ENCODE peak calls at places on chromosomes 5 and 9, in eight cellular contexts. T is HS-5; D is activated T-cell treated with anti-CD3 and anti-CD28 coated beads for 1 hour; H is stimulated activated CD4-positive, alpha-beta T cell treated with anti-CD3 and anti-CD28 coated beads, Interleukin-1b, Interleukin-23, amount 100 ng/mL, for 48 hours; Z is activated CD4-positive, alpha-beta T cell treated with anti-CD3 and anti-CD28 coated beads, Interleukin-2, amount 50 U/mL, for 1 hour; N is activated T-helper 1 cell treated with Interleukin-2 at 50 U/mL for 16 hours; U is HCT116; X is aorta. M is an unnamed sample.

GRCh38 chr5:91090995-91091394 is 292.1 kb downstream of the ARRDC3 start:
- DNase-seq in T (no peak), D (no peak), H (no peak), Z (no peak), N (no peak), U (no peak), X (no peak), M (no peak)

GRCh38 chr5:82163459-82164108 is 114.6 kb downstream of the RPS23 start:
- DNase-seq in T (no peak), D (no peak), H (no peak), Z (no peak), N (no peak), U (no peak), X (no peak), M (no peak)

GRCh38 chr9:81801190-81801589 is 111.8 kb upstream of the TLE1 start:
- DNase-seq in T (no peak), D (no peak), H (no peak), Z (no peak), N (no peak), U (no peak), X (no peak), M (no peak)

GRCh38 chr5:10578869-10579268 is 15.0 kb downstream of the ANKRD33B start:
- DNase-seq in T (no peak), D (no peak), H (no peak), Z (no peak), N (no peak), U (no peak), X (no peak), M (peak)

GRCh38 chr9:4905135-4905490 is 80.0 kb upstream of the JAK2 start:
- DNase-seq in T (no peak), D (no peak), H (no peak), Z (no peak), N (no peak), U (no peak), X (no peak), M (no peak)

GRCh38 chr5:137370096-137370495 is 129.0 kb downstream of the SPOCK1 start:
- DNase-seq in T (no peak), D (no peak), H (no peak), Z (no peak), N (no peak), U (no peak), X (no peak), M (no peak)

GRCh38 chr5:147481376-147481775 is 28.5 kb downstream of the DPYSL3 start:
- DNase-seq in T (no peak), D (no peak), H (no peak), Z (no peak), N (no peak), U (no peak), X (no peak), M (no peak)

GRCh38 chr5:180790020-180790419 is 12.6 kb downstream of the MGAT1 start:
- DNase-seq in T (no peak), D (no peak), H (no peak), Z (no peak), N (no peak), U (no peak), X (no peak), M (peak)

GRCh38 chr9:99823392-99824377 is 2.0 kb downstream of the NR4A3 start:
- DNase-seq in T (peak), D (peak), H (peak), Z (peak), N (peak), U (no peak), X (peak), M (no peak)

GRCh38 chr5:31232273-31232888 is 38.9 kb downstream of the CDH6 start:
- DNase-seq in T (peak), D (no peak), H (no peak), Z (no peak), N (no peak), U (peak), X (no peak), M (peak)

GRCh38 chr5:145887976-145888574 is 15.3 kb upstream of the GRXCR2 start:
- DNase-seq in T (peak), D (no peak), H (no peak), Z (no peak), N (no peak), U (peak), X (no peak), M (no peak)

GRCh38 chr5:6583049-6583880 is 49.6 kb downstream of the NSUN2 start:
- DNase-seq in T (no peak), D (no peak), H (no peak), Z (peak), N (no peak), U (no peak), X (peak), M (no peak)

GRCh38 chr5:169265888-169266287 is 35.1 kb downstream of the SLIT3 start:
- DNase-seq in T (no peak), D (no peak), H (no peak), Z (no peak), N (no peak), U (no peak), X (no peak), M (no peak)

GRCh38 chr5:110441035-110441434 is 285.4 kb downstream of the TMEM232 start:
- DNase-seq in T (peak), D (no peak), H (no peak), Z (no peak), N (no peak), U (peak), X (no peak), M (peak)

M was measured in DND-41.